ENCODE peak calls at places on chromosomes 7 and 10, in nine cellular contexts. L, S, U, F, P, N, H, Y and G are unnamed samples.

GRCh38 chr7:108234981-108235450 is 104.9 kb upstream of the LAMB4 start:
- DNase-seq in N (no peak), Y (no peak), H (no peak), U (no peak), P (no peak), F (no peak), L (peak; percentile 52), S (no peak), G (no peak)

GRCh38 chr7:48090095-48090805 is 1.2 kb downstream of the UPP1 start:
- DNase-seq in S (no peak), F (no peak), L (peak; percentile 41), N (no peak), Y (no peak), P (no peak), H (peak; percentile 36), U (peak; percentile 78), G (no peak)

GRCh38 chr7:94297397-94297838 is 97.3 kb upstream of the COL1A2 start:
- DNase-seq in Y (no peak), S (peak; percentile 32), U (peak; percentile 93), L (peak; percentile 50), P (peak; percentile 82), F (no peak), H (peak; percentile 70), N (no peak), G (peak; percentile 71)

GRCh38 chr10:112307631-112308502 is 24.7 kb downstream of the TECTB start:
- DNase-seq in P (no peak), Y (peak; percentile 66), L (peak; percentile 36), F (peak; percentile 61), N (no peak), S (peak; percentile 68), U (no peak), H (no peak), G (no peak)

GRCh38 chr10:75954486-75954885 is 523.1 kb downstream of the LRMDA start:
- DNase-seq in F (no peak), U (no peak), P (no peak), N (no peak), Y (no peak), S (no peak), H (no peak), L (no peak), G (no peak)

GRCh38 chr7:151073990-151074389 is 6.6 kb downstream of the FASTK start:
- DNase-seq in S (no peak), L (no peak), N (no peak), P (no peak), Y (no peak), U (no peak), H (no peak), F (no peak), G (no peak)

GRCh38 chr7:102931757-102932156 is 19.0 kb downstream of the LRRC17 start:
- DNase-seq in H (no peak), N (no peak), S (no peak), Y (no peak), P (no peak), F (no peak), U (no peak), L (no peak), G (no peak)

GRCh38 chr10:26517141-26517890 is 79.2 kb downstream of the APBB1IP start:
- DNase-seq in L (no peak), P (no peak), S (no peak), Y (no peak), F (no peak), N (no peak), H (no peak), U (no peak), G (no peak)

GRCh38 chr10:76868088-76868949 is 769.3 kb downstream of the KCNMA1 start:
- DNase-seq in Y (peak; percentile 24), P (no peak), N (no peak), H (no peak), S (no peak), L (no peak), F (no peak), U (no peak), G (no peak)

GRCh38 chr7:27154901-27155815 is 1.3 kb downstream of the HOXA7 start:
- DNase-seq in P (peak; percentile 77), F (no peak), L (no peak), Y (no peak), U (peak; percentile 68), N (no peak), H (peak; percentile 30), S (peak; percentile 24), G (no peak)
- H3K4me3 ChIP-seq in P (peak overlapping the region; percentile 84), F (no peak overlapping the region), L (peak overlapping the region; percentile 51), Y (peak overlapping the region; percentile 3), U (peak overlapping the region; percentile 76), N (no peak overlapping the region), H (peak overlapping the region; percentile 61), S (peak overlapping the region; percentile 51), G (peak overlapping the region; percentile 52)

GRCh38 chr7:121985476-121985875 is 112.5 kb downstream of the PTPRZ1 start:
- DNase-seq in N (no peak), U (no peak), P (no peak), F (no peak), Y (no peak), H (no peak), L (peak; percentile 11), S (no peak), G (no peak)
- TF ChIP-seq CTCF in N (no peak), U (no peak), P (no peak), F (no peak), Y (peak; percentile 23), H (no peak), L (no peak), S (no peak), G (no peak)

GRCh38 chr7:55575733-55576132 is 3.4 kb upstream of the VOPP1 start:
- DNase-seq in U (no peak), N (no peak), L (no peak), H (no peak), P (no peak), S (no peak), Y (no peak), F (no peak), G (no peak)

GRCh38 chr7:55573234-55573504 is 867 bp upstream of the VOPP1 start:
- DNase-seq in P (no peak), S (no peak), Y (no peak), U (no peak), F (no peak), H (no peak), L (no peak), N (no peak), G (no peak)

GRCh38 chr7:55573526-55573925 is 1.2 kb upstream of the VOPP1 start:
- DNase-seq in P (no peak), L (no peak), F (no peak), H (no peak), U (no peak), N (no peak), Y (no peak), S (no peak), G (no peak)

GRCh38 chr7:55575098-55575497 is 2.8 kb upstream of the VOPP1 start:
- DNase-seq in F (no peak), H (no peak), U (no peak), Y (no peak), S (no peak), N (no peak), P (no peak), L (no peak), G (no peak)

DNA sequence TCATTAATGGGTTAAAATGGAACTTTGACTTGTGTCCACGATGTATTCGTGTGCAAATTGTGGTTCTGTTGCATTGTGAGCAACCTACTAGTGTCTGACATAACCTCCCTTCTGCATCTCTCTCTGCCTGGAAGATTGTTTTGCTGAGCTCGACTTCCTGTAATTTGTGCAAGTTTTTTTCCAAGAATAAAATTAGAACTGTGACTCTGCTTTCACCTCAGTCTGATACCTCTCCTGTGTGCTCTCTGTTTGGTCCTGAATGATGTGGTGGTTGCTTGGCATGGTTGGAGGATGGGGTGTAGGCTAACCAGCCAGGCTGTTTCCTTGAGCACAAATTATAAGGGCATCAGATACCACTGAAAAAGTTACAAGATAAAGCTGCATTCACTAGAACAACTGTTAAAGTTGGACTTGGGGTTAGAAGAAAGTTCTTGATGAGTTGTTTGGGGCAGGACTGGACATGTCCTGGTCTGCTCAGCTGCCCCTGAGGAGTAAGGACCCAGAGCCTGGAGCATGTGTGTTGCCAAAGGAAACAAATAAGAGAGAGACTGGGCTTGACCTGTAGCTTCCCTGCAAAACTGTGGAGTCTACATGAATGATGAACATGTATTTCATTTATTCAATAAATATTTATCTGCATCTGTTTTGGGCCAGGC is 1.9 kb upstream of the VOPP1 start:
- DNase-seq in P (no peak), U (no peak), H (no peak), S (no peak), F (no peak), N (no peak), L (no peak), Y (no peak), G (no peak)
- TF ChIP-seq EP300 in P (no peak), U (no peak), H (no peak), S (no peak), F (no peak), N (no peak), L (no peak), Y (no peak), G (peak; percentile 18)

GRCh38 chr10:85528318-85528652 is 838.3 kb downstream of the GRID1 start:
- DNase-seq in L (no peak), P (no peak), F (no peak), S (no peak), U (no peak), N (no peak), H (no peak), Y (no peak), G (no peak)

GRCh38 chr10:85527610-85528317 is 838.8 kb downstream of the GRID1 start:
- DNase-seq in N (no peak), S (no peak), F (no peak), P (no peak), U (no peak), L (no peak), Y (no peak), H (no peak), G (no peak)

GRCh38 chr10:85535926-85536325 is 830.7 kb downstream of the GRID1 start:
- DNase-seq in P (no peak), U (no peak), Y (no peak), H (no peak), S (no peak), L (no peak), F (no peak), N (no peak), G (no peak)

GRCh38 chr10:85537561-85537960 is 829.0 kb downstream of the GRID1 start:
- DNase-seq in F (no peak), L (no peak), U (no peak), Y (no peak), P (no peak), S (no peak), H (no peak), N (no peak), G (no peak)

GRCh38 chr10:85532821-85533220 is 833.8 kb downstream of the GRID1 start:
- DNase-seq in S (no peak), U (no peak), Y (no peak), H (no peak), L (no peak), F (no peak), P (no peak), N (no peak), G (no peak)
- H3K4me3 ChIP-seq in S (no peak overlapping the region), U (no peak overlapping the region), Y (no peak overlapping the region), H (no peak overlapping the region), L (no peak overlapping the region), F (no peak overlapping the region), P (no peak overlapping the region), N (no peak overlapping the region), G (no peak overlapping the region)